ENCODE peak calls at places on chromosomes 2 and 18, in seven cellular contexts. C, K, Z, S, G, Y and J are unnamed samples.

GRCh38 chr2:159939946-159940345 is 122.5 kb downstream of the PLA2R1 start:
- DNase-seq in Y (no peak), Z (no peak), S (no peak), C (peak), G (no peak), K (peak), J (no peak)

GRCh38 chr2:101818531-101819451 is 121.3 kb downstream of the MAP4K4 start:
- DNase-seq in G (no peak), Y (no peak), C (no peak), K (peak), S (peak), Z (no peak), J (no peak)

GRCh38 chr2:173580869-173581268 is 226.2 kb downstream of the CDCA7 start:
- DNase-seq in Z (no peak), C (no peak), G (no peak), Y (no peak), S (peak), K (no peak), J (no peak)

GRCh38 chr2:160614391-160614790 is 120.8 kb upstream of the RBMS1 start:
- DNase-seq in G (no peak), K (no peak), Y (no peak), C (no peak), Z (no peak), S (peak), J (no peak)

GRCh38 chr2:226611196-226611943 is 188.2 kb downstream of the IRS1 start:
- DNase-seq in Y (no peak), C (no peak), K (no peak), S (no peak), Z (no peak), G (no peak), J (no peak)

GRCh38 chr2:235384624-235385023 is 109.2 kb upstream of the AGAP1 start:
- DNase-seq in S (no peak), Z (no peak), K (no peak), Y (no peak), C (no peak), G (no peak), J (no peak)

GRCh38 chr2:114405486-114406250 is 36.8 kb upstream of the DPP10 start:
- DNase-seq in G (no peak), C (no peak), K (no peak), S (no peak), Z (no peak), Y (peak), J (no peak)

GRCh38 chr2:112728029-112728362 is 7.2 kb downstream of the NT5DC4 start:
- DNase-seq in S (no peak), K (no peak), Z (no peak), G (no peak), Y (no peak), C (no peak), J (no peak)

GRCh38 chr2:105100064-105100840 is 62.4 kb downstream of the MRPS9 start:
- DNase-seq in Z (no peak), C (no peak), K (peak), S (no peak), Y (no peak), G (no peak), J (no peak)

GRCh38 chr2:74569686-74570085 is 15.2 kb downstream of the DOK1 start:
- DNase-seq in C (no peak), Z (no peak), K (no peak), G (no peak), Y (no peak), S (no peak), J (no peak)

GRCh38 chr2:26968001-26968400 is 2.4 kb upstream of the MAPRE3 start:
- DNase-seq in C (no peak), G (no peak), Y (no peak), Z (no peak), K (peak), S (peak), J (no peak)

GRCh38 chr2:26462511-26463251 is 15.2 kb downstream of the OTOF start:
- DNase-seq in Y (peak), Z (no peak), K (peak), S (peak), C (peak), G (peak), J (no peak)

GRCh38 chr2:102788216-102788879 is 26.5 kb downstream of the TMEM182 start:
- DNase-seq in Y (no peak), Z (no peak), C (no peak), G (no peak), K (no peak), S (no peak), J (no peak)

GRCh38 chr2:69950241-69950640 is 11.2 kb downstream of the ASPRV1 start:
- DNase-seq in G (no peak), S (no peak), K (no peak), Z (no peak), Y (no peak), C (no peak), J (no peak)

GRCh38 chr18:23810396-23810795 is 121.1 kb downstream of the LAMA3 start:
- DNase-seq in S (no peak), Z (no peak), C (no peak), G (no peak), K (no peak), Y (no peak), J (no peak)

GRCh38 chr2:26770986-26771586 is 7.0 kb downstream of the SLC35F6 start:
- DNase-seq in C (peak), G (peak), Z (no peak), Y (peak), K (peak), S (peak), J (peak)

GRCh38 chr2:162521871-162522655 is 178.1 kb downstream of the GCA start:
- DNase-seq in G (no peak), K (no peak), C (no peak), S (no peak), Y (no peak), Z (no peak), J (no peak)

GRCh38 chr18:33584845-33585775 is 7.1 kb downstream of the ASXL3 start:
- DNase-seq in Y (no peak), G (no peak), C (no peak), S (no peak), K (peak), Z (no peak), J (no peak)

GRCh38 chr2:118095610-118096009 is 7.3 kb downstream of the INSIG2 start:
- DNase-seq in Z (no peak), G (no peak), Y (no peak), C (no peak), K (peak), S (peak), J (no peak)

DNA sequence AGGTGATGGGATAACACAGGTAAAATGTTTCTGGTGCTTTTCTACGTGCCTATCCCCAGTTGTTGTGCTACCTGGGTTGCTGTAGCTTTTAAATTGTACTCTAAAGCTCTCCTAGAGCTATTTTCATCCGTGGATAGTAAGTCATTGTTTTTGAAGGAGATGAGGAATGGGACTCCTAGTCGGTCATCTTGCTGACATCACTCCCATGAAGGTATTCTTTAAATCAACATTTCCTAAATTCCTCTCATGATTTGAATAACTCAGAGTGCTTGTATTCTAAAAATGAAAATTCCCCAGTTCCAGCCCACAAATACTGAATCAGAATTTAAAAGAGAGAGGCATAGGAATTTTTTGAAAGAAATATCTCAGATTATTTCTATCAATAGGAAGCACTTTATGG is 44.3 kb downstream of the CCDC148 start:
- DNase-seq in G (no peak), Y (no peak), C (no peak), K (no peak), Z (no peak), S (peak), J (no peak)
- TF ChIP-seq CTCF in G (no peak), Y (no peak), C (no peak), K (no peak), Z (no peak), S (no peak), J (no peak)

DNA sequence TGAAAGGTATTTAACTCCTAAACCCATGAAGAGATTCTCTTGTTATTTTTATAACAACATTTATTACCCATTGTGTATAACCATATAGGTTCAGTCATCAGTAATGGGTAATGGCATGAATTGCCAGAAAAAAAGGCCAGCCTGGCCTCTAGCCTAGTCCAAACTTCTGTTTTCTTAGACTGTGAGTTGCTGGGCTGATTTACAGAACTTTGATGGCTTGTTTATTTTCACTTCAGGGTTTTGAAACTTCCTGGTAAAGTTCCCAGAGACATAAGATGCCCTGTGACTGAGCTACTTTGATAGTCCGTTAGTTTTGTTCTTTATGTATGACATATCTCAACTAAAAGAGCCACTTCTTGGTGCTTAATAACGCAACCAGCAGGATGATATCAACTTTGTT is 164.8 kb downstream of the METTL4 start:
- DNase-seq in K (no peak), S (peak), C (no peak), Y (no peak), Z (no peak), G (no peak), J (no peak)
- TF ChIP-seq CTCF in K (no peak), S (no peak), C (no peak), Y (no peak), Z (no peak), G (no peak), J (no peak)

GRCh38 chr2:8433390-8433789 is 248.5 kb upstream of the ID2 start:
- DNase-seq in G (no peak), K (no peak), S (no peak), Y (no peak), Z (no peak), C (no peak), J (no peak)

GRCh38 chr2:8432712-8433336 is 249.0 kb upstream of the ID2 start:
- DNase-seq in K (no peak), C (no peak), Y (no peak), G (no peak), Z (no peak), S (no peak), J (no peak)

GRCh38 chr2:8431446-8432125 is 250.3 kb upstream of the ID2 start:
- DNase-seq in Y (no peak), C (no peak), K (no peak), S (peak), Z (no peak), G (no peak), J (no peak)

GRCh38 chr2:8427211-8427610 is 254.6 kb upstream of the ID2 start:
- DNase-seq in Z (no peak), C (no peak), S (no peak), G (no peak), K (no peak), Y (no peak), J (no peak)

GRCh38 chr2:8430628-8431027 is 251.2 kb upstream of the ID2 start:
- DNase-seq in G (no peak), Z (no peak), K (no peak), S (no peak), C (no peak), Y (no peak), J (no peak)
- TF ChIP-seq CTCF in G (no peak), Z (no peak), K (no peak), S (no peak), C (no peak), Y (no peak), J (no peak)

DNA sequence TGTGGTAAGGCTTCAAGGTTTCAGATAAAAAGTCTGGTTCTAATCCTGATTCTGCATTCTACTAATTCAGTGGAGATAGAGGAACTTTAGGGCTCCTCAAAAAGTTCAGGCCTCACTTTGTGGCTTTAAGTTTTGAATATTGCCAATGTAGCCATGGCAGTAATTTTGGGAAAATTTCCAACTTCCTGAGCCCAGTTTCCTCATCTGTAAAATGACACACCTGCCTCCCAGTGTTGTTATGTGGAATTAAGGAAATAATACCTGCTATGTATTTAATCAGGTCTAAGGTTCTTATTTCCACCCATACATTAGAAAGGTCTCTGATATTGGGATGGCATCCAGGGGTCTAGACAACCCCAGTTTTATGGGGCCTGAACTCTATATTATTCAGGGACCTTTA is 147.5 kb upstream of the ITGA6 start:
- DNase-seq in Y (no peak), G (no peak), C (no peak), Z (no peak), K (peak), S (no peak), J (no peak)
- TF ChIP-seq CTCF in Y (no peak), G (no peak), C (no peak), Z (no peak), K (peak), S (no peak), J (no peak)

GRCh38 chr2:230700447-230700846 is 12.2 kb upstream of the CAB39 start:
- DNase-seq in Z (no peak), C (no peak), G (no peak), Y (no peak), S (peak), K (peak), J (no peak)

GRCh38 chr2:230706053-230706498 is 6.6 kb upstream of the CAB39 start:
- DNase-seq in K (peak), C (no peak), Z (no peak), G (no peak), S (no peak), Y (no peak), J (no peak)

GRCh38 chr2:230706966-230707365 is 5.7 kb upstream of the CAB39 start:
- DNase-seq in Y (no peak), K (no peak), Z (no peak), S (no peak), G (no peak), C (no peak), J (no peak)

GRCh38 chr2:230701308-230701707 is 11.3 kb upstream of the CAB39 start:
- DNase-seq in Z (no peak), C (no peak), S (no peak), G (no peak), K (no peak), Y (no peak), J (no peak)

GRCh38 chr2:230703514-230703913 is 9.1 kb upstream of the CAB39 start:
- DNase-seq in Z (no peak), Y (no peak), S (no peak), G (no peak), K (no peak), C (no peak), J (no peak)
- TF ChIP-seq CTCF in Z (no peak), Y (no peak), S (no peak), G (no peak), K (no peak), C (no peak), J (no peak)